ENCODE peak calls at places on chromosomes 13 and 19, in eight cellular contexts. E is BJ, T is dorsolateral prefrontal cortex, F is pancreas, L is astrocyte of the cerebellum, O is GM12865, Z is IMR-90, Y is AG04450. W is an unnamed sample.

GRCh38 chr19:31255863-31256600 is 93.2 kb downstream of the TSHZ3 start:
- DNase-seq in E (no peak), T (no peak), F (no peak), L (no peak), O (no peak), Z (no peak), Y (no peak), W (no peak)

GRCh38 chr13:26719356-26719945 is 41.1 kb downstream of the GPR12 start:
- DNase-seq in E (no peak), T (no peak), F (no peak), L (no peak), O (no peak), Z (peak; percentile 4), Y (no peak), W (no peak)

GRCh38 chr19:31096047-31096446 is 253.2 kb downstream of the TSHZ3 start:
- DNase-seq in E (no peak), T (no peak), F (no peak), L (no peak), O (no peak), Z (no peak), Y (no peak), W (no peak)

GRCh38 chr13:26967119-26968038 is 204.2 kb downstream of the USP12 start:
- DNase-seq in E (no peak), T (no peak), F (no peak), L (no peak), O (no peak), Z (no peak), Y (peak; percentile 24), W (no peak)

GRCh38 chr13:41006951-41007350 is 12.2 kb downstream of the ELF1 start:
- DNase-seq in E (no peak), T (no peak), F (no peak), L (no peak), O (no peak), Z (no peak), Y (no peak), W (no peak)

GRCh38 chr19:41575998-41576397 is at the start of gene CEACAM21:
- DNase-seq in E (no peak), T (no peak), F (peak; percentile 38), L (no peak), O (peak; percentile 78), Z (no peak), Y (no peak), W (no peak)

GRCh38 chr19:43527860-43528622 is 1.0 kb upstream of the ETHE1 start:
- DNase-seq in E (no peak), T (no peak), F (no peak), L (no peak), O (peak; percentile 25), Z (no peak), Y (no peak), W (no peak)

GRCh38 chr19:49398931-49399330 is 10.9 kb downstream of the KASH5 start:
- DNase-seq in E (no peak), T (no peak), F (no peak), L (no peak), O (no peak), Z (no peak), Y (no peak), W (no peak)

GRCh38 chr19:39917561-39918182 is 16.8 kb downstream of the FCGBP start:
- DNase-seq in E (no peak), T (no peak), F (no peak), L (no peak), O (no peak), Z (no peak), Y (no peak), W (no peak)

GRCh38 chr19:45114116-45114515 is 21.1 kb downstream of the PPP1R37 start:
- DNase-seq in E (no peak), T (no peak), F (no peak), L (no peak), O (no peak), Z (no peak), Y (no peak), W (no peak)

GRCh38 chr13:89688908-89689307 is 1658.6 kb upstream of the MIR17HG start:
- DNase-seq in E (no peak), T (no peak), F (no peak), L (no peak), O (no peak), Z (no peak), Y (no peak), W (no peak)

GRCh38 chr13:18236528-18236815 is 945.2 kb downstream of the TUBA3C start:
- DNase-seq in E (no peak), T (no peak), F (no peak), L (no peak), O (no peak), Z (no peak), Y (no peak), W (no peak)

GRCh38 chr13:26867451-26868067 is 107.0 kb upstream of the GPR12 start:
- DNase-seq in E (no peak), T (no peak), F (no peak), L (peak; percentile 6), O (peak; percentile 10), Z (peak; percentile 14), Y (no peak), W (no peak)

GRCh38 chr19:56333506-56333905 is 18.9 kb upstream of the ZSCAN5A start:
- DNase-seq in E (no peak), T (no peak), F (no peak), L (peak; percentile 31), O (peak; percentile 63), Z (peak; percentile 56), Y (peak; percentile 18), W (no peak)

GRCh38 chr19:6556480-6556879 is 25.7 kb downstream of the TNFSF9 start:
- DNase-seq in E (no peak), T (no peak), F (no peak), L (peak; percentile 33), O (peak; percentile 80), Z (no peak), Y (no peak), W (no peak)

GRCh38 chr13:35526577-35526976 is 50.1 kb upstream of the MAB21L1 start:
- DNase-seq in E (no peak), T (no peak), F (no peak), L (no peak), O (no peak), Z (no peak), Y (no peak), W (no peak)

GRCh38 chr13:22114630-22115311 is 443.9 kb downstream of the FGF9 start:
- DNase-seq in E (peak; percentile 20), T (no peak), F (no peak), L (no peak), O (peak; percentile 95), Z (peak; percentile 78), Y (no peak), W (no peak)

GRCh38 chr13:59790626-59791025 is 373.1 kb downstream of the DIAPH3 start:
- DNase-seq in E (no peak), T (no peak), F (no peak), L (peak; percentile 33), O (no peak), Z (peak; percentile 11), Y (no peak), W (no peak)

GRCh38 chr13:97225533-97225932 is 3.4 kb downstream of the MBNL2 start:
- DNase-seq in E (no peak), T (no peak), F (no peak), L (no peak), O (peak; percentile 21), Z (no peak), Y (no peak), W (no peak)

GRCh38 chr19:33808399-33808798 is 11.7 kb downstream of the KCTD15 start:
- DNase-seq in E (no peak), T (no peak), F (no peak), L (no peak), O (no peak), Z (no peak), Y (no peak), W (no peak)

GRCh38 chr13:101655435-101655834 is 203.0 kb downstream of the ITGBL1 start:
- DNase-seq in E (no peak), T (no peak), F (no peak), L (no peak), O (no peak), Z (no peak), Y (no peak), W (no peak)

GRCh38 chr19:51018745-51019543 is 565 bp downstream of the KLK10 start:
- DNase-seq in E (no peak), T (no peak), F (no peak), L (no peak), O (no peak), Z (no peak), Y (no peak), W (no peak)

GRCh38 chr13:48571121-48571901 is 38.4 kb upstream of the RCBTB2 start:
- DNase-seq in E (no peak), T (no peak), F (no peak), L (peak; percentile 75), O (no peak), Z (peak; percentile 81), Y (peak; percentile 56), W (no peak)

DNA sequence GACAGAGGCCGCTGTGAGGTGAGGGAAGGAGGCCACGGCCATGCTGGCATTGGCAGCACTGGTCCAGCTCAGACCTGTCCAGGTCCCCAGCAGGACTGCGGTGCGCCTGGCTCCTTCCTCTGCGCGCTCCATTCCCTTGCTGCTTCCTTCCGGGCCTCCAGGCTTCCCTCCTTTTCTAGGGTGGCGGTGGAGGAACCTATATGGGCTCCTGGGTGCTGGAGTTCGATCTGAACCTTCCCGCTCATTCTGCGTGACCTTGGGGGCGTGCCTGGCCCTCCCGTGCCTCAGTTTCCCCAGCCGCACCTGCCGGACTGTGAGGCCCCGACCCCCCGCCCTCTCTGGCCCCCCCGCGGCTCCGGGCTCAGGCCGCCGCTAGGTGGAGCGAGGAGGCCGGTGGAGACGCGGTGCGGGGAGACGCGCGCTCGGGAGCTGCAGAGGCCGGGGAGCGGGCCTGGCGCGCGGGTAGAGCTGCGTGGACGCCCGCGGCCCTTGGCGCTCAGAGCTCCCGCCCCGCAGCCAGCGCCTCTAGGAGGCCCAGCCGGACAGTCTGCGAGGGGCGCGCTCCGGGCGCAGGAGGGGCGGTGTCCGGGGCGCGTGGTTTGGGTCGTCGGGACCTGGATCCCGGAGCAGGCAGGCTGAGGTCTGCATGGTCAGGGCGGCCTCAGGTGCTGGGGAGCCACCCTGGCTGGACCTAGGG is 29.9 kb downstream of the EFNA2 start:
- DNase-seq in E (no peak), T (peak; percentile 67), F (peak; percentile 41), L (no peak), O (peak; percentile 59), Z (peak; percentile 25), Y (no peak), W (peak; percentile 92)
- TF ChIP-seq CTCF in E (peak; percentile 61), T (peak; percentile 82), F (peak; percentile 52), L (peak; percentile 61), O (peak; percentile 57), Z (peak; percentile 68), Y (peak; percentile 59), W (peak; percentile 56)

GRCh38 chr13:108267338-108267737 is 2.2 kb upstream of the TNFSF13B start:
- DNase-seq in E (no peak), T (no peak), F (no peak), L (no peak), O (no peak), Z (no peak), Y (no peak), W (no peak)
- TF ChIP-seq CTCF in E (no peak), T (no peak), F (no peak), L (no peak), O (no peak), Z (no peak), Y (no peak), W (no peak)

GRCh38 chr19:12779162-12779993 is 4.0 kb upstream of the HOOK2 start:
- DNase-seq in E (no peak), T (no peak), F (peak; percentile 61), L (peak; percentile 83), O (peak; percentile 64), Z (peak; percentile 77), Y (no peak), W (no peak)
- TF ChIP-seq CTCF in E (no peak), T (no peak), F (no peak), L (no peak), O (peak; percentile 11), Z (no peak), Y (no peak), W (no peak)

GRCh38 chr19:54137913-54138776 is 583 bp downstream of the CNOT3 start:
- DNase-seq in E (no peak), T (no peak), F (no peak), L (no peak), O (peak; percentile 55), Z (no peak), Y (no peak), W (no peak)
- TF ChIP-seq CTCF in E (no peak), T (no peak), F (no peak), L (no peak), O (peak; percentile 19), Z (peak; percentile 13), Y (peak; percentile 12), W (no peak)